ENCODE peak calls at places on chromosome 10, in six cellular contexts. O is H9, Q is H1, R is neuronal stem cell, I is IMR-90, L is mesendoderm. J is an unnamed sample.

GRCh38 chr10:102615361-102615760 is 28.9 kb upstream of the TRIM8 start:
- DNase-seq in O (peak; percentile 79), Q (no peak), R (no peak), I (no peak), L (peak; percentile 73), J (no peak)

GRCh38 chr10:95742529-95742884 is 13.5 kb upstream of the ENTPD1 start:
- DNase-seq in O (no peak), Q (no peak), R (no peak), I (peak; percentile 5), L (no peak), J (no peak)

GRCh38 chr10:129848571-129849451 is 115.3 kb downstream of the EBF3 start:
- DNase-seq in O (peak; percentile 6), Q (no peak), R (no peak), I (no peak), L (no peak), J (no peak)

GRCh38 chr10:71597821-71598498 is 121.6 kb downstream of the C10orf105 start:
- DNase-seq in O (no peak), Q (no peak), R (no peak), I (no peak), L (no peak), J (no peak)

GRCh38 chr10:65365878-65366277 is 1560.0 kb upstream of the LRRTM3 start:
- DNase-seq in O (no peak), Q (no peak), R (no peak), I (no peak), L (no peak), J (no peak)

GRCh38 chr10:90326498-90327267 is 531.2 kb downstream of the HTR7 start:
- DNase-seq in O (no peak), Q (no peak), R (no peak), I (peak; percentile 50), L (no peak), J (peak; percentile 45)

GRCh38 chr10:24465899-24466615 is 257.1 kb downstream of the KIAA1217 start:
- DNase-seq in O (no peak), Q (no peak), R (no peak), I (peak; percentile 96), L (no peak), J (peak; percentile 90)

GRCh38 chr10:15168296-15168780 is at the start of gene NMT2:
- DNase-seq in O (peak; percentile 89), Q (peak; percentile 47), R (peak; percentile 91), I (no peak), L (peak; percentile 91), J (peak; percentile 87)

GRCh38 chr10:123139521-123140163 is 3.9 kb downstream of the HMX3 start:
- DNase-seq in O (peak; percentile 73), Q (no peak), R (no peak), I (peak; percentile 18), L (peak; percentile 89), J (peak; percentile 25)

GRCh38 chr10:100519321-100520051 is at the start of gene SEC31B:
- DNase-seq in O (peak; percentile 84), Q (no peak), R (peak; percentile 54), I (no peak), L (peak; percentile 72), J (peak; percentile 44)

GRCh38 chr10:77501846-77502251 is 135.8 kb downstream of the KCNMA1 start:
- DNase-seq in O (no peak), Q (no peak), R (no peak), I (peak; percentile 66), L (no peak), J (peak; percentile 73)
- H2BK15ac ChIP-seq in O (no peak overlapping the region), Q (no peak overlapping the region), R (no peak overlapping the region), I (peak overlapping the region; percentile 99), L (no peak overlapping the region), J (no peak overlapping the region)

DNA sequence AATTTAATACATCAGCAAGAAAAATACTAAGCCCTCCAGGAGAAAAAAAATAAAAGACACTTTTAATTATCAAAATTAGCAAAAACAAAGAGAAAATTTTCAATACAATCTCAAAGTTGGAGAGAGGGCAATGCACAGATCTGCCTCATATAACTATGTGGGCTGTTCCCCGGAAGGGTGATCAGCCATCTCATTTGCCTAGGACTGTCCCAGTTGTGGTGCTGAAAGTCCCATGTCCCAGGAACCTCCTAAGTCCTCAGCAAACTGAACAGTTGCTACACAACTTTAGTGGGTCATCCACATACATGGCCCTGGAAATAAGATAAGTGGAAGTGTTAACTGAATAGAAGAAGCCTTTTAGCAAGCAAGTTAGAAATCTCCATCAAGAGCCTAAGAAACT is 14.4 kb downstream of the CFAP70 start:
- DNase-seq in O (no peak), Q (no peak), R (no peak), I (no peak), L (no peak), J (no peak)
- H2BK15ac ChIP-seq in O (no peak overlapping the region), Q (no peak overlapping the region), R (no peak overlapping the region), I (no peak overlapping the region), L (no peak overlapping the region), J (no peak overlapping the region)

DNA sequence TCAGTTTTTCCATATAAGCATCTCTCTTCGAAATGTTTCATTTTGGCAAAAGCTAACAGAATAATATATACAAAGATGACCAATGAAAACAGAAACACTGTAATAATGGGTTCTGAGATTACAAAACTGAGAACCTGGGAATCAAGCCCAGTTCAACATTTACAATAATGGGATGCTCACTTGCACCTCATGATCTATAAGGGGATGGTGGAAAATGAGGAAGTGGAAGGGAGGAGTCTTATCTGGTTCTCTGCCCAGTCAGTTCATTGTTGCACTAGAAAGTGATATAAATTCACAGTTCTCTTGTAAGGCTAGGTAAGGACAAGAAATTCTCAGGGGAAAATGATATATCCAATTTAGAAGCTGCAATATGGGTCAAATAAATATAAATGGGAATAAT is 31.7 kb upstream of the RHOBTB1 start:
- DNase-seq in O (no peak), Q (no peak), R (no peak), I (peak; percentile 65), L (no peak), J (no peak)
- H2BK15ac ChIP-seq in O (no peak overlapping the region), Q (no peak overlapping the region), R (no peak overlapping the region), I (no peak overlapping the region), L (no peak overlapping the region), J (no peak overlapping the region)

GRCh38 chr10:78176320-78177012 is 142.8 kb downstream of the RPS24 start:
- DNase-seq in O (no peak), Q (no peak), R (peak; percentile 8), I (no peak), L (no peak), J (no peak)

GRCh38 chr10:78177431-78178185 is 143.9 kb downstream of the RPS24 start:
- DNase-seq in O (no peak), Q (no peak), R (peak; percentile 33), I (no peak), L (no peak), J (no peak)

GRCh38 chr10:78173360-78174020 is 139.8 kb downstream of the RPS24 start:
- DNase-seq in O (no peak), Q (no peak), R (no peak), I (peak; percentile 42), L (peak; percentile 28), J (no peak)

GRCh38 chr10:78177013-78177370 is 143.3 kb downstream of the RPS24 start:
- DNase-seq in O (no peak), Q (no peak), R (peak; percentile 14), I (no peak), L (no peak), J (no peak)

GRCh38 chr10:78175444-78175843 is 141.8 kb downstream of the RPS24 start:
- DNase-seq in O (no peak), Q (no peak), R (no peak), I (peak; percentile 25), L (peak; percentile 13), J (no peak)
- H2BK15ac ChIP-seq in O (no peak overlapping the region), Q (no peak overlapping the region), R (no peak overlapping the region), I (no peak overlapping the region), L (no peak overlapping the region), J (no peak overlapping the region)

DNA sequence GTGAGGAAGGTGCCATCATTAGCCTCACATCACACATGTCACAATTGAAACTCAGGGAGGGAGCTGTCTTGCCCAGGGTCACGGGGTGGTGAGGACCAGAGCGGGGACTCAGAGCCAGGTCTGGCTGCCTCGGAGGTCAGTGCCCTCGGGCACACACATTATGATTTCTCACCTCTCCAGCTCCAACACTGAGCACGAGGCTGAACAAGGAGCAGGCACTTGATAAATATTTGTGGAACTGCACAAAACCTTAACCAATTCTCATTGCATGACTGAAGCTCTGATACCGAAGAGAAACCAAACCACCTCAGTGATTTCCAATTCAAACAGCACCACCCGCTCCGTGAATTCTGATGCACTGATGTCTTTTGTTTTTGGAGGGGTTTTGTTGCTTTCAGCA is 55.4 kb upstream of the ZMIZ1 start:
- DNase-seq in O (no peak), Q (no peak), R (no peak), I (no peak), L (no peak), J (no peak)
- H2BK15ac ChIP-seq in O (no peak overlapping the region), Q (no peak overlapping the region), R (no peak overlapping the region), I (no peak overlapping the region), L (no peak overlapping the region), J (no peak overlapping the region)

GRCh38 chr10:93458821-93459257 is 23.3 kb downstream of the MYOF start:
- DNase-seq in O (peak; percentile 82), Q (no peak), R (no peak), I (peak; percentile 100), L (peak; percentile 99), J (peak; percentile 100)
- H2BK15ac ChIP-seq in O (no peak overlapping the region), Q (peak overlapping the region; percentile 48), R (no peak overlapping the region), I (peak overlapping the region; percentile 100), L (no peak overlapping the region), J (no peak overlapping the region)

DNA sequence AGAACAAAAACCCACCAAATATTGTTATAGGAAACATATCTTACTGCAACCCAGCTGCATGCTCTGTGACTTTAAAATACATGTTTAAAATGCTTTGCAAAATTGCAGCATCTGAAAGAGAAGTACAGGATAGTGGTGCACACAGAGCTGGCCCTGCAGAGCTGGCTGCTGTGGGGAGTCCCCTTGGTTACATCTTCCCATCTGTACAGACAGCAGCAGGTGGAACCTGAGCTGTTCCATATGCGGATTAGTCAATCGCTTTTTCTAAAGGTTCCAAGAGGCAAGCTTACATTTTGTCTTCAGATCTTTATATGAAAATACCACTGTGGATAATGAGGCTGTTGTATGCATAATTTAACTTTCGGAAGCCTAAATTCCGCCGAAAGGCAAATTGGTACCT is 444.1 kb downstream of the NRG3 start:
- DNase-seq in O (no peak), Q (no peak), R (no peak), I (no peak), L (no peak), J (no peak)
- H2BK15ac ChIP-seq in O (no peak overlapping the region), Q (no peak overlapping the region), R (no peak overlapping the region), I (no peak overlapping the region), L (no peak overlapping the region), J (no peak overlapping the region)